ENCODE peak calls at places on chromosomes 16 and 17, in nine cellular contexts. N, O, A, G, F, P, Y, C and M are unnamed samples.

GRCh38 chr17:80115159-80115558 is 13.8 kb downstream of the GAA start:
- DNase-seq in N (no peak), O (no peak), A (no peak), G (no peak), F (no peak), P (no peak), Y (no peak), C (no peak), M (no peak)

GRCh38 chr17:81049973-81050551 is 15.1 kb downstream of the BAIAP2 start:
- DNase-seq in N (no peak), O (peak; percentile 46), A (no peak), G (no peak), F (peak; percentile 17), P (no peak), Y (peak; percentile 33), C (peak; percentile 89), M (no peak)

GRCh38 chr16:19135896-19136438 is 22.2 kb downstream of the ITPRIPL2 start:
- DNase-seq in N (peak; percentile 13), O (peak; percentile 49), A (no peak), G (no peak), F (peak; percentile 65), P (peak; percentile 19), Y (peak; percentile 33), C (peak; percentile 55), M (no peak)

GRCh38 chr17:43456661-43457361 is 27.0 kb upstream of the DHX8 start:
- DNase-seq in N (no peak), O (peak; percentile 80), A (no peak), G (peak; percentile 96), F (peak; percentile 72), P (no peak), Y (peak; percentile 55), C (peak; percentile 55), M (peak; percentile 13)

GRCh38 chr17:31321481-31321880 is at the start of gene EVI2A:
- DNase-seq in N (no peak), O (peak; percentile 92), A (no peak), G (no peak), F (peak; percentile 86), P (peak; percentile 46), Y (peak; percentile 85), C (peak; percentile 57), M (no peak)

GRCh38 chr17:36566081-36566480 is 21.4 kb downstream of the GGNBP2 start:
- DNase-seq in N (no peak), O (no peak), A (no peak), G (no peak), F (no peak), P (no peak), Y (no peak), C (no peak), M (no peak)

GRCh38 chr17:2718150-2718938 is 6.8 kb upstream of the CLUH start:
- DNase-seq in N (no peak), O (peak; percentile 29), A (no peak), G (no peak), F (peak; percentile 37), P (no peak), Y (peak; percentile 41), C (no peak), M (no peak)

GRCh38 chr17:50918933-50919296 is 52.8 kb upstream of the TOB1 start:
- DNase-seq in N (no peak), O (peak; percentile 21), A (no peak), G (no peak), F (no peak), P (no peak), Y (peak; percentile 25), C (no peak), M (no peak)

GRCh38 chr17:17911003-17911613 is 61.1 kb downstream of the TOM1L2 start:
- DNase-seq in N (no peak), O (no peak), A (no peak), G (peak; percentile 50), F (no peak), P (no peak), Y (no peak), C (no peak), M (no peak)

GRCh38 chr17:79273660-79274059 is 199.0 kb downstream of the ENGASE start:
- DNase-seq in N (no peak), O (no peak), A (no peak), G (no peak), F (no peak), P (no peak), Y (no peak), C (no peak), M (no peak)

GRCh38 chr17:42429726-42430464 is 6.8 kb upstream of the CAVIN1 start:
- DNase-seq in N (no peak), O (no peak), A (no peak), G (no peak), F (no peak), P (no peak), Y (no peak), C (no peak), M (no peak)

GRCh38 chr17:72287586-72287985 is 166.8 kb downstream of the SOX9 start:
- DNase-seq in N (peak; percentile 81), O (no peak), A (no peak), G (peak; percentile 81), F (peak; percentile 5), P (no peak), Y (no peak), C (peak; percentile 53), M (peak; percentile 40)